ENCODE peak calls at places on chromosomes 16 and 17, in five cellular contexts. One of them, this sample, is unnamed.

GRCh38 chr17:27480699-27481098 is 24.5 kb downstream of the KSR1 start:
- DNase-seq in neural progenitor cell: no peak
- DNase-seq in OCI-LY7: no peak
- DNase-seq in esophagus squamous epithelium: no peak
- DNase-seq in CD4-positive, alpha-beta T cell: no peak
- DNase-seq in this sample: no peak

GRCh38 chr17:39264119-39264518 is 38.4 kb upstream of the STAC2 start:
- DNase-seq in neural progenitor cell: no peak
- DNase-seq in OCI-LY7: no peak
- DNase-seq in esophagus squamous epithelium: no peak
- DNase-seq in CD4-positive, alpha-beta T cell: no peak
- DNase-seq in this sample: no peak

GRCh38 chr17:32915108-32915700 is 12.7 kb upstream of the TMEM98 start:
- DNase-seq in neural progenitor cell: no peak
- DNase-seq in OCI-LY7: no peak
- DNase-seq in esophagus squamous epithelium: no peak
- DNase-seq in CD4-positive, alpha-beta T cell: no peak
- DNase-seq in this sample: no peak

GRCh38 chr16:53216798-53217197 is 162.0 kb downstream of the CHD9 start:
- DNase-seq in neural progenitor cell: no peak
- DNase-seq in OCI-LY7: no peak
- DNase-seq in esophagus squamous epithelium: no peak
- DNase-seq in CD4-positive, alpha-beta T cell: no peak
- DNase-seq in this sample: no peak

GRCh38 chr17:7559307-7560171 is 989 bp downstream of the TNFSF13 start:
- DNase-seq in neural progenitor cell: no peak
- DNase-seq in OCI-LY7: no peak
- DNase-seq in esophagus squamous epithelium: no peak
- DNase-seq in CD4-positive, alpha-beta T cell: no peak
- DNase-seq in this sample: no peak

GRCh38 chr17:12406623-12407228 is 259.0 kb upstream of the MYOCD start:
- DNase-seq in neural progenitor cell: no peak
- DNase-seq in OCI-LY7: no peak
- DNase-seq in esophagus squamous epithelium: no peak
- DNase-seq in CD4-positive, alpha-beta T cell: no peak
- DNase-seq in this sample: no peak

GRCh38 chr16:70267516-70267915 is 15.8 kb upstream of the EXOSC6 start:
- DNase-seq in neural progenitor cell: peak; percentile 70
- DNase-seq in OCI-LY7: peak; percentile 44
- DNase-seq in esophagus squamous epithelium: no peak
- DNase-seq in CD4-positive, alpha-beta T cell: no peak
- DNase-seq in this sample: no peak

GRCh38 chr17:38455288-38455915 is 27.1 kb downstream of the ARHGAP23 start:
- DNase-seq in neural progenitor cell: peak; percentile 59
- DNase-seq in OCI-LY7: no peak
- DNase-seq in esophagus squamous epithelium: no peak
- DNase-seq in CD4-positive, alpha-beta T cell: no peak
- DNase-seq in this sample: no peak

GRCh38 chr17:17751489-17751995 is 70.3 kb downstream of the RAI1 start:
- DNase-seq in neural progenitor cell: no peak
- DNase-seq in OCI-LY7: peak; percentile 54
- DNase-seq in esophagus squamous epithelium: no peak
- DNase-seq in CD4-positive, alpha-beta T cell: peak; percentile 6
- DNase-seq in this sample: no peak

GRCh38 chr16:5604770-5605169 is 507.2 kb upstream of the EEF2KMT start:
- DNase-seq in neural progenitor cell: peak; percentile 70
- DNase-seq in OCI-LY7: peak; percentile 8
- DNase-seq in esophagus squamous epithelium: no peak
- DNase-seq in CD4-positive, alpha-beta T cell: no peak
- DNase-seq in this sample: no peak

GRCh38 chr16:11232852-11233726 is 22.9 kb downstream of the SOCS1 start:
- DNase-seq in neural progenitor cell: no peak
- DNase-seq in OCI-LY7: peak; percentile 51
- DNase-seq in esophagus squamous epithelium: no peak
- DNase-seq in CD4-positive, alpha-beta T cell: peak; percentile 89
- DNase-seq in this sample: peak; percentile 77

GRCh38 chr17:6536053-6536452 is 20.3 kb downstream of the PITPNM3 start:
- DNase-seq in neural progenitor cell: no peak
- DNase-seq in OCI-LY7: no peak
- DNase-seq in esophagus squamous epithelium: no peak
- DNase-seq in CD4-positive, alpha-beta T cell: no peak
- DNase-seq in this sample: no peak

GRCh38 chr17:83132251-83133081 is 53.1 kb downstream of the METRNL start:
- DNase-seq in neural progenitor cell: no peak
- DNase-seq in OCI-LY7: no peak
- DNase-seq in esophagus squamous epithelium: no peak
- DNase-seq in CD4-positive, alpha-beta T cell: no peak
- DNase-seq in this sample: peak; percentile 8

GRCh38 chr16:88477631-88478030 is 24.6 kb downstream of the ZFPM1 start:
- DNase-seq in neural progenitor cell: no peak
- DNase-seq in OCI-LY7: no peak
- DNase-seq in esophagus squamous epithelium: no peak
- DNase-seq in CD4-positive, alpha-beta T cell: no peak
- DNase-seq in this sample: no peak

GRCh38 chr16:50880926-50881325 is 139.0 kb downstream of the CYLD start:
- DNase-seq in neural progenitor cell: no peak
- DNase-seq in OCI-LY7: no peak
- DNase-seq in esophagus squamous epithelium: no peak
- DNase-seq in CD4-positive, alpha-beta T cell: no peak
- DNase-seq in this sample: no peak

GRCh38 chr16:50887500-50887899 is 145.6 kb downstream of the CYLD start:
- DNase-seq in neural progenitor cell: no peak
- DNase-seq in OCI-LY7: no peak
- DNase-seq in esophagus squamous epithelium: no peak
- DNase-seq in CD4-positive, alpha-beta T cell: no peak
- DNase-seq in this sample: no peak

GRCh38 chr16:50881331-50881830 is 139.5 kb downstream of the CYLD start:
- DNase-seq in neural progenitor cell: peak; percentile 61
- DNase-seq in OCI-LY7: no peak
- DNase-seq in esophagus squamous epithelium: no peak
- DNase-seq in CD4-positive, alpha-beta T cell: no peak
- DNase-seq in this sample: no peak

GRCh38 chr16:50881953-50882352 is 140.1 kb downstream of the CYLD start:
- DNase-seq in neural progenitor cell: peak; percentile 24
- DNase-seq in OCI-LY7: no peak
- DNase-seq in esophagus squamous epithelium: no peak
- DNase-seq in CD4-positive, alpha-beta T cell: no peak
- DNase-seq in this sample: peak; percentile 48

DNA sequence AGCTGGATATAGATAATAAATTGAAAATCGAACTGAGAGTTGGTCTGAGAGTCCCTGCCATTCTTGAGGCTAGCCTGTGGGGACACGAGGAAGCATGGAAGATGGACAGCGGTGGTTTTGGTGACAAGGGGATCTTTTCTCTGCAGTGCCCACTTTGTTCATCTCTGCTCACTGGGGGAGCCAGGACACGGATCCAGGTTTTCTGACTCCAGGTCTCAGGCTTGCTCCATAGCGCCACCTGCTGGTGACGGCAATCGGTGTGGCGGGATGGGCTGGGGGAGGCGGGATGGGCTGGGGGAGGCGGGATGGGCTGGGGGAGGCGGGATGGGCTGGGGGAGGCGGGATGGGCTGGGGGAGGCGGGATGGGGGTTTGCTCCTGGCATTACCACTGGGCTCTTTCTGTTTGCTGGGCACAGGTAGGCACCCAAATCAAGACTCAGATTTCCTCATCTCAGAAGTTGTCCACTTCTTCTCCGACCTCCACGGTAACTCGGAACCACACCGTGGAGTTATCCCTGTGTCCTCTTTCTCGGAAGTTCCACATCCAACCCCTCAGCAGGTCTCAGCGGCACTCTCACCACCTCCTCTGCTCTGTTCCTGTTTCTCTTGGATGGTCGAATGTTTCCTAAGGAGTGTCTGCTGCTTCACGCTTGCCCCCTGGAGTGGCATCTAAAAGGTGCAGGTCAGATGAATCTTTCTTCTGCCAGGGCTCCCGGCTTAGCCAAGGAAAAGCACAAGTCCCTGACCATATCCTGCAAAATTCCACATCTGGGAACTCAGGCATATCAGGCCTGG is 142.4 kb downstream of the CYLD start:
- DNase-seq in neural progenitor cell: peak; percentile 61
- DNase-seq in OCI-LY7: peak; percentile 6
- DNase-seq in esophagus squamous epithelium: no peak
- DNase-seq in CD4-positive, alpha-beta T cell: no peak
- DNase-seq in this sample: no peak
- TF ChIP-seq CTCF in neural progenitor cell: peak; percentile 61
- TF ChIP-seq CTCF in OCI-LY7: peak; percentile 67
- TF ChIP-seq CTCF in esophagus squamous epithelium: no peak
- TF ChIP-seq CTCF in CD4-positive, alpha-beta T cell: peak; percentile 40
- TF ChIP-seq CTCF in this sample: no peak

GRCh38 chr17:10758062-10758461 is 28.2 kb upstream of the TMEM220 start:
- DNase-seq in neural progenitor cell: no peak
- DNase-seq in OCI-LY7: no peak
- DNase-seq in esophagus squamous epithelium: no peak
- DNase-seq in CD4-positive, alpha-beta T cell: no peak
- DNase-seq in this sample: no peak
- H3K27ac ChIP-seq in neural progenitor cell: no peak overlapping the region
- H3K27ac ChIP-seq in OCI-LY7: no peak overlapping the region
- H3K27ac ChIP-seq in esophagus squamous epithelium: no peak overlapping the region
- H3K27ac ChIP-seq in CD4-positive, alpha-beta T cell: no peak overlapping the region
- H3K27ac ChIP-seq in this sample: no peak overlapping the region

GRCh38 chr16:28865289-28865688 is 1.6 kb downstream of the SH2B1 start:
- DNase-seq in neural progenitor cell: no peak
- DNase-seq in OCI-LY7: no peak
- DNase-seq in esophagus squamous epithelium: no peak
- DNase-seq in CD4-positive, alpha-beta T cell: no peak
- DNase-seq in this sample: no peak

GRCh38 chr16:28867241-28867640 is 3.6 kb downstream of the SH2B1 start:
- DNase-seq in neural progenitor cell: no peak
- DNase-seq in OCI-LY7: no peak
- DNase-seq in esophagus squamous epithelium: no peak
- DNase-seq in CD4-positive, alpha-beta T cell: no peak
- DNase-seq in this sample: no peak

GRCh38 chr16:28866454-28866804 is 2.8 kb downstream of the SH2B1 start:
- DNase-seq in neural progenitor cell: no peak
- DNase-seq in OCI-LY7: no peak
- DNase-seq in esophagus squamous epithelium: no peak
- DNase-seq in CD4-positive, alpha-beta T cell: no peak
- DNase-seq in this sample: no peak

GRCh38 chr16:28863929-28864886 is 565 bp downstream of the SH2B1 start:
- DNase-seq in neural progenitor cell: peak; percentile 39
- DNase-seq in OCI-LY7: no peak
- DNase-seq in esophagus squamous epithelium: no peak
- DNase-seq in CD4-positive, alpha-beta T cell: no peak
- DNase-seq in this sample: no peak

GRCh38 chr16:28865722-28866453 is 2.2 kb downstream of the SH2B1 start:
- DNase-seq in neural progenitor cell: no peak
- DNase-seq in OCI-LY7: no peak
- DNase-seq in esophagus squamous epithelium: no peak
- DNase-seq in CD4-positive, alpha-beta T cell: no peak
- DNase-seq in this sample: no peak
- TF ChIP-seq CTCF in neural progenitor cell: no peak
- TF ChIP-seq CTCF in OCI-LY7: no peak
- TF ChIP-seq CTCF in esophagus squamous epithelium: no peak
- TF ChIP-seq CTCF in CD4-positive, alpha-beta T cell: no peak
- TF ChIP-seq CTCF in this sample: no peak

DNA sequence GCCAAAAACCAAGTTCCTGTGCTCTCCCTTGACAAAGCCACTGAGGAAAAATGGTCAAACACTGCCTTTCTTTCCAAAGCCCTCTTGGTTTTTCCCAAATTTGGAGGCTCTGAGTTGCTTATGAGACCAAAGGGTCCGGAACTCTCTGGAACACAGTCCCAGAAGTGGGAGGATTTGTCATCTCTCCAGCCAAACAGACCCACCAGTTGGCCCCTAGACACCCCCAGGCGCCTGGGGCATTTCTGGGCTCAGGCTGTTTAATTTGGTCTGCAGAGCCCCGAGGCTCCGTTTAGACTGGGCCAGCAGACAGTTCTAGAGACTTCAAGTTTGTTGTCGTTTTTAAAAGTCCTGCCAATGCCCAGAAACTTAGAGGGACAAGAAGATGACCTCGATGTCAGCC is 239.1 kb downstream of the SEC14L1 start:
- DNase-seq in neural progenitor cell: no peak
- DNase-seq in OCI-LY7: no peak
- DNase-seq in esophagus squamous epithelium: no peak
- DNase-seq in CD4-positive, alpha-beta T cell: no peak
- DNase-seq in this sample: no peak
- H3K27ac ChIP-seq in neural progenitor cell: no peak overlapping the region
- H3K27ac ChIP-seq in OCI-LY7: no peak overlapping the region
- H3K27ac ChIP-seq in esophagus squamous epithelium: peak overlapping the region; percentile 91
- H3K27ac ChIP-seq in CD4-positive, alpha-beta T cell: no peak overlapping the region
- H3K27ac ChIP-seq in this sample: peak overlapping the region; percentile 70

This sample was measured in ascending aorta.